ENCODE peak calls at places on chromosome 10, in four cellular contexts. Q, E, X and A are unnamed samples.

GRCh38 chr10:92891885-92892705 is 43.8 kb downstream of the EXOC6 start:
- DNase-seq in E (peak; percentile 86), X (peak; percentile 86), Q (no peak), A (peak; percentile 94)

GRCh38 chr10:124701435-124701834 is 42.7 kb downstream of the FAM53B start:
- DNase-seq in E (peak; percentile 73), X (no peak), Q (no peak), A (no peak)

GRCh38 chr10:133361773-133362441 is 4.1 kb upstream of the FUOM start:
- DNase-seq in Q (no peak), X (no peak), E (no peak), A (no peak)

GRCh38 chr10:8617792-8618191 is 563.3 kb downstream of the GATA3 start:
- DNase-seq in E (no peak), Q (no peak), X (no peak), A (no peak)

GRCh38 chr10:12509016-12509793 is 159.9 kb downstream of the CAMK1D start:
- DNase-seq in Q (no peak), E (no peak), X (no peak), A (no peak)

GRCh38 chr10:118253397-118253796 is 88.7 kb downstream of the FAM204A start:
- DNase-seq in E (no peak), X (no peak), Q (no peak), A (no peak)

GRCh38 chr10:15096661-15097010 is 519 bp upstream of the RPP38 start:
- DNase-seq in Q (no peak), X (no peak), E (no peak), A (no peak)

GRCh38 chr10:59557052-59557451 is 152.6 kb downstream of the SLC16A9 start:
- DNase-seq in E (no peak), X (no peak), Q (no peak), A (no peak)

GRCh38 chr10:5187852-5188251 is 2.9 kb upstream of the AKR1C8 start:
- DNase-seq in Q (no peak), E (no peak), X (no peak), A (no peak)

GRCh38 chr10:47440207-47440606 is 43.7 kb downstream of the ANXA8 start:
- DNase-seq in E (no peak), X (no peak), Q (no peak), A (no peak)

GRCh38 chr10:85558533-85558932 is 808.1 kb downstream of the GRID1 start:
- DNase-seq in Q (no peak), E (no peak), X (no peak), A (no peak)

GRCh38 chr10:126549326-126549725 is 121.2 kb downstream of the C10orf90 start:
- DNase-seq in E (peak; percentile 55), X (no peak), Q (no peak), A (no peak)

GRCh38 chr10:8403711-8404371 is 349.4 kb downstream of the GATA3 start:
- DNase-seq in X (peak; percentile 38), Q (no peak), E (no peak), A (peak; percentile 49)

GRCh38 chr10:80952436-80952835 is 414.7 kb downstream of the SH2D4B start:
- DNase-seq in Q (no peak), X (no peak), E (no peak), A (no peak)

GRCh38 chr10:48364659-48365405 is 58.4 kb downstream of the MAPK8 start:
- DNase-seq in Q (no peak), X (no peak), E (peak; percentile 70), A (no peak)

GRCh38 chr10:70672993-70673928 is 955 bp downstream of the ADAMTS14 start:
- DNase-seq in Q (no peak), X (no peak), E (peak; percentile 91), A (no peak)

GRCh38 chr10:98097611-98098010 is 36.8 kb upstream of the R3HCC1L start:
- DNase-seq in Q (no peak), E (no peak), X (no peak), A (no peak)

GRCh38 chr10:30178565-30178964 is 119.2 kb upstream of the JCAD start:
- DNase-seq in E (peak; percentile 65), X (no peak), Q (no peak), A (no peak)

GRCh38 chr10:85547460-85548023 is 819.1 kb downstream of the GRID1 start:
- DNase-seq in X (no peak), Q (no peak), E (no peak), A (no peak)

GRCh38 chr10:128064615-128065580 is 61.3 kb downstream of the MKI67 start:
- DNase-seq in E (peak; percentile 93), X (no peak), Q (no peak), A (peak; percentile 25)

GRCh38 chr10:129102906-129103693 is 363.9 kb upstream of the MGMT start:
- DNase-seq in X (no peak), Q (no peak), E (no peak), A (no peak)

GRCh38 chr10:80094236-80094635 is 15.8 kb downstream of the TMEM254 start:
- DNase-seq in E (no peak), Q (no peak), X (no peak), A (no peak)

GRCh38 chr10:58358314-58358933 is 23.6 kb downstream of the UBE2D1 start:
- DNase-seq in X (no peak), Q (no peak), E (no peak), A (no peak)

GRCh38 chr10:97687785-97688781 is 1.0 kb upstream of the AVPI1 start:
- DNase-seq in Q (no peak), X (no peak), E (peak; percentile 67), A (no peak)

GRCh38 chr10:14681305-14681704 is 93.4 kb downstream of the FAM107B start:
- DNase-seq in E (no peak), Q (no peak), X (no peak), A (no peak)

GRCh38 chr10:124325658-124325965 is 93.1 kb downstream of the OAT start:
- DNase-seq in X (no peak), Q (no peak), E (no peak), A (no peak)

GRCh38 chr10:67520924-67521520 is 175.0 kb downstream of the CTNNA3 start:
- DNase-seq in E (peak; percentile 48), X (peak; percentile 60), Q (no peak), A (peak; percentile 74)

GRCh38 chr10:3525832-3526449 is 259.1 kb downstream of the KLF6 start:
- DNase-seq in X (peak; percentile 54), E (peak; percentile 99), Q (no peak), A (no peak)

GRCh38 chr10:28256776-28257175 is 46.1 kb downstream of the MPP7 start:
- DNase-seq in X (no peak), E (peak; percentile 77), Q (no peak), A (no peak)

GRCh38 chr10:14409247-14409646 is 78.5 kb upstream of the FRMD4A start:
- DNase-seq in X (no peak), E (no peak), Q (no peak), A (no peak)

GRCh38 chr10:88115968-88116367 is 252.5 kb downstream of the PTEN start:
- DNase-seq in Q (no peak), E (peak; percentile 77), X (no peak), A (no peak)

GRCh38 chr10:57788117-57788516 is 479.6 kb downstream of the IPMK start:
- DNase-seq in Q (no peak), X (no peak), E (no peak), A (no peak)